ENCODE peak calls at places on chromosomes 2 and 18, in nine cellular contexts. One of them, this sample, is unnamed.

GRCh38 chr18:74303936-74304335 is 11.7 kb upstream of the C18orf63 start:
- DNase-seq in mesenchymal stem cell: no peak
- DNase-seq in Karpas-422: no peak
- DNase-seq in A549: no peak
- DNase-seq in cardiac muscle cell: peak
- DNase-seq in CD8-positive, alpha-beta T cell: no peak
- DNase-seq in neuronal stem cell: no peak
- DNase-seq in MM.1S: no peak
- DNase-seq in small intestine: peak
- DNase-seq in this sample: no peak

GRCh38 chr2:148279216-148279615 is 258.3 kb downstream of the MBD5 start:
- DNase-seq in neuronal stem cell: no peak
- DNase-seq in small intestine: no peak
- DNase-seq in mesenchymal stem cell: no peak
- DNase-seq in A549: no peak
- DNase-seq in cardiac muscle cell: no peak
- DNase-seq in Karpas-422: no peak
- DNase-seq in MM.1S: no peak
- DNase-seq in CD8-positive, alpha-beta T cell: no peak
- DNase-seq in this sample: no peak

GRCh38 chr2:132562245-132562644 is 107.8 kb downstream of the LYPD1 start:
- DNase-seq in neuronal stem cell: no peak
- DNase-seq in CD8-positive, alpha-beta T cell: no peak
- DNase-seq in mesenchymal stem cell: no peak
- DNase-seq in A549: no peak
- DNase-seq in Karpas-422: no peak
- DNase-seq in small intestine: no peak
- DNase-seq in cardiac muscle cell: no peak
- DNase-seq in MM.1S: no peak
- DNase-seq in this sample: no peak

GRCh38 chr2:39603436-39603835 is 62.3 kb upstream of the TMEM178A start:
- DNase-seq in CD8-positive, alpha-beta T cell: no peak
- DNase-seq in cardiac muscle cell: peak
- DNase-seq in MM.1S: no peak
- DNase-seq in Karpas-422: no peak
- DNase-seq in A549: no peak
- DNase-seq in neuronal stem cell: no peak
- DNase-seq in mesenchymal stem cell: no peak
- DNase-seq in small intestine: no peak
- DNase-seq in this sample: no peak

GRCh38 chr2:36616947-36617346 is 19.0 kb upstream of the FEZ2 start:
- DNase-seq in A549: no peak
- DNase-seq in small intestine: no peak
- DNase-seq in CD8-positive, alpha-beta T cell: no peak
- DNase-seq in Karpas-422: no peak
- DNase-seq in cardiac muscle cell: no peak
- DNase-seq in neuronal stem cell: no peak
- DNase-seq in mesenchymal stem cell: no peak
- DNase-seq in MM.1S: no peak
- DNase-seq in this sample: no peak

GRCh38 chr2:40093036-40093673 is 314.1 kb upstream of the THUMPD2 start:
- DNase-seq in Karpas-422: peak
- DNase-seq in small intestine: no peak
- DNase-seq in neuronal stem cell: peak
- DNase-seq in MM.1S: no peak
- DNase-seq in mesenchymal stem cell: peak
- DNase-seq in CD8-positive, alpha-beta T cell: no peak
- DNase-seq in A549: no peak
- DNase-seq in cardiac muscle cell: peak
- DNase-seq in this sample: no peak

GRCh38 chr2:218870984-218871344 is 9.7 kb upstream of the WNT10A start:
- DNase-seq in neuronal stem cell: no peak
- DNase-seq in mesenchymal stem cell: no peak
- DNase-seq in A549: no peak
- DNase-seq in CD8-positive, alpha-beta T cell: no peak
- DNase-seq in small intestine: no peak
- DNase-seq in MM.1S: no peak
- DNase-seq in cardiac muscle cell: no peak
- DNase-seq in Karpas-422: peak
- DNase-seq in this sample: no peak

GRCh38 chr2:52294628-52295027 is 1262.7 kb upstream of the NRXN1 start:
- DNase-seq in neuronal stem cell: no peak
- DNase-seq in cardiac muscle cell: no peak
- DNase-seq in MM.1S: no peak
- DNase-seq in Karpas-422: no peak
- DNase-seq in CD8-positive, alpha-beta T cell: no peak
- DNase-seq in mesenchymal stem cell: no peak
- DNase-seq in A549: no peak
- DNase-seq in small intestine: no peak
- DNase-seq in this sample: no peak

GRCh38 chr2:147182260-147182659 is 662.6 kb upstream of the ACVR2A start:
- DNase-seq in neuronal stem cell: no peak
- DNase-seq in small intestine: peak
- DNase-seq in mesenchymal stem cell: no peak
- DNase-seq in CD8-positive, alpha-beta T cell: peak
- DNase-seq in Karpas-422: no peak
- DNase-seq in MM.1S: peak
- DNase-seq in A549: no peak
- DNase-seq in cardiac muscle cell: peak
- DNase-seq in this sample: no peak

GRCh38 chr18:61606759-61607158 is 273.5 kb downstream of the CDH20 start:
- DNase-seq in cardiac muscle cell: peak
- DNase-seq in neuronal stem cell: peak
- DNase-seq in small intestine: peak
- DNase-seq in mesenchymal stem cell: peak
- DNase-seq in MM.1S: no peak
- DNase-seq in CD8-positive, alpha-beta T cell: no peak
- DNase-seq in A549: peak
- DNase-seq in Karpas-422: no peak
- DNase-seq in this sample: peak

GRCh38 chr18:79477711-79478483 is 82.2 kb downstream of the NFATC1 start:
- DNase-seq in neuronal stem cell: no peak
- DNase-seq in small intestine: no peak
- DNase-seq in mesenchymal stem cell: no peak
- DNase-seq in CD8-positive, alpha-beta T cell: no peak
- DNase-seq in cardiac muscle cell: no peak
- DNase-seq in A549: no peak
- DNase-seq in Karpas-422: no peak
- DNase-seq in MM.1S: no peak
- DNase-seq in this sample: no peak

GRCh38 chr2:112493048-112493447 is 11.1 kb downstream of the TTL start:
- DNase-seq in cardiac muscle cell: peak
- DNase-seq in A549: peak
- DNase-seq in Karpas-422: no peak
- DNase-seq in MM.1S: no peak
- DNase-seq in small intestine: no peak
- DNase-seq in neuronal stem cell: no peak
- DNase-seq in CD8-positive, alpha-beta T cell: no peak
- DNase-seq in mesenchymal stem cell: peak
- DNase-seq in this sample: no peak

GRCh38 chr2:199991691-199992090 is 36.3 kb downstream of the MAIP1 start:
- DNase-seq in A549: no peak
- DNase-seq in small intestine: no peak
- DNase-seq in Karpas-422: no peak
- DNase-seq in cardiac muscle cell: no peak
- DNase-seq in neuronal stem cell: no peak
- DNase-seq in MM.1S: no peak
- DNase-seq in CD8-positive, alpha-beta T cell: no peak
- DNase-seq in mesenchymal stem cell: no peak
- DNase-seq in this sample: no peak

GRCh38 chr2:144505245-144505801 is 14.6 kb downstream of the ZEB2 start:
- DNase-seq in mesenchymal stem cell: no peak
- DNase-seq in MM.1S: no peak
- DNase-seq in Karpas-422: no peak
- DNase-seq in small intestine: no peak
- DNase-seq in cardiac muscle cell: peak
- DNase-seq in neuronal stem cell: no peak
- DNase-seq in A549: no peak
- DNase-seq in CD8-positive, alpha-beta T cell: no peak
- DNase-seq in this sample: no peak

GRCh38 chr2:236940497-236940896 is 145.2 kb upstream of the COPS8 start:
- DNase-seq in MM.1S: no peak
- DNase-seq in neuronal stem cell: no peak
- DNase-seq in CD8-positive, alpha-beta T cell: no peak
- DNase-seq in mesenchymal stem cell: no peak
- DNase-seq in cardiac muscle cell: no peak
- DNase-seq in Karpas-422: no peak
- DNase-seq in A549: no peak
- DNase-seq in small intestine: no peak
- DNase-seq in this sample: no peak

GRCh38 chr2:18829331-18829902 is 240.0 kb upstream of the NT5C1B start:
- DNase-seq in MM.1S: no peak
- DNase-seq in neuronal stem cell: no peak
- DNase-seq in cardiac muscle cell: peak
- DNase-seq in A549: no peak
- DNase-seq in CD8-positive, alpha-beta T cell: no peak
- DNase-seq in mesenchymal stem cell: peak
- DNase-seq in small intestine: no peak
- DNase-seq in Karpas-422: no peak
- DNase-seq in this sample: peak

GRCh38 chr18:58520964-58521363 is 107.9 kb downstream of the ALPK2 start:
- DNase-seq in MM.1S: no peak
- DNase-seq in Karpas-422: no peak
- DNase-seq in CD8-positive, alpha-beta T cell: no peak
- DNase-seq in mesenchymal stem cell: no peak
- DNase-seq in small intestine: no peak
- DNase-seq in neuronal stem cell: no peak
- DNase-seq in cardiac muscle cell: no peak
- DNase-seq in A549: no peak
- DNase-seq in this sample: no peak

GRCh38 chr2:74864728-74865722 is 31.1 kb downstream of the HK2 start:
- DNase-seq in small intestine: no peak
- DNase-seq in cardiac muscle cell: peak
- DNase-seq in mesenchymal stem cell: no peak
- DNase-seq in CD8-positive, alpha-beta T cell: no peak
- DNase-seq in MM.1S: no peak
- DNase-seq in neuronal stem cell: no peak
- DNase-seq in Karpas-422: no peak
- DNase-seq in A549: no peak
- DNase-seq in this sample: no peak

GRCh38 chr2:239607795-239608171 is 207.0 kb upstream of the HDAC4 start:
- DNase-seq in Karpas-422: no peak
- DNase-seq in mesenchymal stem cell: no peak
- DNase-seq in CD8-positive, alpha-beta T cell: no peak
- DNase-seq in small intestine: no peak
- DNase-seq in neuronal stem cell: no peak
- DNase-seq in MM.1S: no peak
- DNase-seq in cardiac muscle cell: no peak
- DNase-seq in A549: no peak
- DNase-seq in this sample: no peak

GRCh38 chr2:12456293-12457151 is 260.2 kb upstream of the TRIB2 start:
- DNase-seq in neuronal stem cell: no peak
- DNase-seq in MM.1S: peak
- DNase-seq in A549: peak
- DNase-seq in Karpas-422: peak
- DNase-seq in cardiac muscle cell: peak
- DNase-seq in mesenchymal stem cell: peak
- DNase-seq in CD8-positive, alpha-beta T cell: peak
- DNase-seq in small intestine: peak
- DNase-seq in this sample: peak
- H3K4me3 ChIP-seq in neuronal stem cell: no peak
- H3K4me3 ChIP-seq in MM.1S: peak
- H3K4me3 ChIP-seq in A549: no peak
- H3K4me3 ChIP-seq in Karpas-422: peak
- H3K4me3 ChIP-seq in cardiac muscle cell: no peak
- H3K4me3 ChIP-seq in mesenchymal stem cell: no peak
- H3K4me3 ChIP-seq in CD8-positive, alpha-beta T cell: peak
- H3K4me3 ChIP-seq in small intestine: peak
- H3K4me3 ChIP-seq in this sample: peak

DNA sequence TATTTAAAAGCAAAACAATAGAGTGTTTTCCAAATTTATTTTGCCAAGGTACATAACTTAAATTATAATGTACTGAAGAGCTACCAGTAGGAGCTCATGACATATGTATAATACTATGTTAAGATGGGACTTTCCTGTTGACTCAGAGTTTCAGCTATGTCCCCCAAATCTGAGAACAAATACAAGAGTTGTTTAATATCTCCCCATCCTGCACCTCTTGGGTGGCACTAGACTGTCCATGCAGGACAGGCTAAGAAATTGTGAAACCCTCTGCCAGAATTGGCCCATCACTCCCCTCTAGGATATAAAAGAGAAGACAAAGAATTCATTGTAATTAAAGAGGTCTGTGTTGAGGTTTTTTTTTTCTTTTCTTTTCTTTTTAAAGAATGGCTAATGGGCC is 21.7 kb upstream of the CTAGE1 start:
- DNase-seq in small intestine: no peak
- DNase-seq in mesenchymal stem cell: peak
- DNase-seq in neuronal stem cell: no peak
- DNase-seq in A549: no peak
- DNase-seq in CD8-positive, alpha-beta T cell: no peak
- DNase-seq in cardiac muscle cell: peak
- DNase-seq in MM.1S: no peak
- DNase-seq in Karpas-422: no peak
- DNase-seq in this sample: no peak
- H3K27ac ChIP-seq in small intestine: no peak
- H3K27ac ChIP-seq in mesenchymal stem cell: no peak
- H3K27ac ChIP-seq in neuronal stem cell: no peak
- H3K27ac ChIP-seq in A549: peak
- H3K27ac ChIP-seq in CD8-positive, alpha-beta T cell: no peak
- H3K27ac ChIP-seq in cardiac muscle cell: no peak
- H3K27ac ChIP-seq in MM.1S: no peak
- H3K27ac ChIP-seq in Karpas-422: no peak
- H3K27ac ChIP-seq in this sample: no peak

GRCh38 chr2:37934591-37935513 is 9.8 kb downstream of the RMDN2 start:
- DNase-seq in MM.1S: peak
- DNase-seq in CD8-positive, alpha-beta T cell: no peak
- DNase-seq in Karpas-422: peak
- DNase-seq in mesenchymal stem cell: peak
- DNase-seq in small intestine: no peak
- DNase-seq in cardiac muscle cell: no peak
- DNase-seq in A549: no peak
- DNase-seq in neuronal stem cell: no peak
- DNase-seq in this sample: no peak
- H3K4me3 ChIP-seq in MM.1S: peak
- H3K4me3 ChIP-seq in CD8-positive, alpha-beta T cell: peak
- H3K4me3 ChIP-seq in Karpas-422: peak
- H3K4me3 ChIP-seq in mesenchymal stem cell: no peak
- H3K4me3 ChIP-seq in small intestine: no peak
- H3K4me3 ChIP-seq in cardiac muscle cell: no peak
- H3K4me3 ChIP-seq in A549: no peak
- H3K4me3 ChIP-seq in neuronal stem cell: no peak
- H3K4me3 ChIP-seq in this sample: no peak

DNA sequence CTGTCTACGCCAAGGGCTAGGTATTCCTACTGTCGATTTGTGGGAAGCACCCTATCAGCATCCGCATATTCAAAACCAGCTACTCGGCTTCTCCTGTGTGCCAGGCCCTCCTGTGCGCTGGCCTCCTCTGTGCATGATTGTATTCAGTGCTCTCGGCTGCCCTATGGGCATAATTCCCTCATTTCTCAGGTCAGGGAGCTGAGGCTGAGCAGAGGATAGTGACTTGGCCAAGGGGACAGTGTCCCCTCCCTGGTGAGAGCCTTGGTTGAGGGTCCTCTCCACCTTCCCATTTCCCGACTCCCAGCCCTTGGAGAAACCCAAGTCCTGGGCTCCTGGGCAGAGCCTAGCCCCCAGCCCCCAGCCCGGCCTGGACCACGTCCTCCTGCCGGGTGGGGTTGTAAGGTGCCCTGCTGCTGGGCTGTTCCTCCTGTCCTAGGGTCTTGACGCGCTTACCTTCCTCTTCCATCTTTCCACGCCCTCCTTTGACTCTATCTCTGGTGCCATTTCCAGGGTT is 6.3 kb upstream of the HS6ST1 start:
- DNase-seq in small intestine: no peak
- DNase-seq in CD8-positive, alpha-beta T cell: no peak
- DNase-seq in mesenchymal stem cell: no peak
- DNase-seq in cardiac muscle cell: no peak
- DNase-seq in MM.1S: no peak
- DNase-seq in A549: no peak
- DNase-seq in Karpas-422: no peak
- DNase-seq in neuronal stem cell: no peak
- DNase-seq in this sample: no peak
- H3K27ac ChIP-seq in small intestine: no peak
- H3K27ac ChIP-seq in CD8-positive, alpha-beta T cell: no peak
- H3K27ac ChIP-seq in mesenchymal stem cell: no peak
- H3K27ac ChIP-seq in cardiac muscle cell: no peak
- H3K27ac ChIP-seq in MM.1S: no peak
- H3K27ac ChIP-seq in A549: no peak
- H3K27ac ChIP-seq in Karpas-422: no peak
- H3K27ac ChIP-seq in neuronal stem cell: no peak
- H3K27ac ChIP-seq in this sample: no peak